ENCODE peak calls at places on chromosomes 12 and 14, in six cellular contexts. W, Q, X, O, T and M are unnamed samples.

GRCh38 chr12:106226884-106227640 is 20.8 kb downstream of the CKAP4 start:
- DNase-seq in W (peak; percentile 27), Q (peak; percentile 28), O (peak; percentile 65), T (peak; percentile 57), X (peak; percentile 76), M (peak; percentile 57)

GRCh38 chr12:67759829-67760228 is 111.3 kb downstream of the DYRK2 start:
- DNase-seq in T (no peak), O (no peak), X (no peak), W (no peak), Q (peak; percentile 47), M (no peak)

GRCh38 chr12:97386133-97386581 is 76.4 kb upstream of the RMST start:
- DNase-seq in O (no peak), X (no peak), W (no peak), Q (peak; percentile 12), T (peak; percentile 11), M (no peak)

GRCh38 chr14:76926521-76927251 is 100.5 kb downstream of the LRRC74A start:
- DNase-seq in Q (peak; percentile 27), W (peak; percentile 54), O (no peak), T (peak; percentile 63), X (no peak), M (peak; percentile 83)

GRCh38 chr12:128817115-128818015 is 6.4 kb downstream of the SLC15A4 start:
- DNase-seq in W (no peak), O (no peak), X (peak; percentile 89), T (no peak), Q (peak; percentile 76), M (no peak)

GRCh38 chr12:75488553-75488952 is 8.0 kb downstream of the GLIPR1 start:
- DNase-seq in T (no peak), X (no peak), W (no peak), O (no peak), Q (no peak), M (no peak)

GRCh38 chr14:47935332-47935731 is 259.9 kb upstream of the MDGA2 start:
- DNase-seq in Q (no peak), W (no peak), T (no peak), X (no peak), O (no peak), M (no peak)

GRCh38 chr12:109053382-109054123 is 1.2 kb downstream of the USP30 start:
- DNase-seq in X (no peak), Q (no peak), O (no peak), W (peak; percentile 24), T (no peak), M (peak; percentile 54)

GRCh38 chr12:116864371-116865160 is 16.7 kb downstream of the HRK start:
- DNase-seq in W (no peak), Q (no peak), X (no peak), T (no peak), O (no peak), M (no peak)

GRCh38 chr12:109762673-109763191 is 49.1 kb downstream of the FAM222A start:
- DNase-seq in Q (no peak), O (no peak), W (no peak), T (no peak), X (no peak), M (no peak)

GRCh38 chr12:53989227-53990113 is 4.5 kb downstream of the HOXC10 start:
- DNase-seq in T (no peak), O (peak; percentile 16), W (no peak), X (no peak), Q (no peak), M (no peak)

GRCh38 chr14:98878278-98878677 is 393.7 kb downstream of the BCL11B start:
- DNase-seq in X (no peak), Q (no peak), O (no peak), W (no peak), T (no peak), M (no peak)

GRCh38 chr12:7047318-7047717 is 13.2 kb upstream of the C1S start:
- DNase-seq in X (no peak), T (no peak), O (peak; percentile 12), W (no peak), Q (no peak), M (no peak)

GRCh38 chr12:82740-83139 is 16.2 kb downstream of the IQSEC3 start:
- DNase-seq in Q (no peak), O (no peak), X (no peak), W (no peak), T (no peak), M (no peak)

GRCh38 chr14:65238456-65238855 is 136.1 kb upstream of the MAX start:
- DNase-seq in O (peak; percentile 51), W (no peak), X (no peak), T (no peak), Q (no peak), M (no peak)

GRCh38 chr12:3313066-3313465 is 177.9 kb upstream of the PRMT8 start:
- DNase-seq in Q (no peak), O (no peak), W (no peak), T (no peak), X (no peak), M (no peak)

GRCh38 chr14:94458096-94458495 is 5.5 kb upstream of the SERPINA11 start:
- DNase-seq in T (no peak), W (no peak), Q (no peak), X (no peak), O (no peak), M (no peak)

GRCh38 chr12:50218386-50218785 is 51.2 kb upstream of the CERS5 start:
- DNase-seq in X (no peak), T (no peak), W (no peak), Q (no peak), O (no peak), M (no peak)

GRCh38 chr14:95507701-95508103 is 8.7 kb downstream of the SYNE3 start:
- DNase-seq in X (peak; percentile 72), T (no peak), W (no peak), Q (peak; percentile 86), O (peak; percentile 83), M (no peak)

GRCh38 chr14:73753043-73753886 is 39.1 kb upstream of the PNMA1 start:
- DNase-seq in Q (peak; percentile 71), O (peak; percentile 99), W (peak; percentile 52), T (no peak), X (peak; percentile 88), M (peak; percentile 43)

GRCh38 chr14:71754422-71755095 is 177.7 kb upstream of the RGS6 start:
- DNase-seq in X (no peak), T (no peak), W (no peak), Q (no peak), O (no peak), M (no peak)

GRCh38 chr12:65004270-65004669 is 116.8 kb downstream of the WIF1 start:
- DNase-seq in T (no peak), X (no peak), Q (no peak), W (no peak), O (no peak), M (no peak)

GRCh38 chr12:89966495-89967240 is 258.0 kb upstream of the ATP2B1 start:
- DNase-seq in O (no peak), X (no peak), W (no peak), Q (no peak), T (no peak), M (no peak)

GRCh38 chr12:33628087-33628486 is 188.5 kb upstream of the SYT10 start:
- DNase-seq in X (no peak), Q (no peak), W (no peak), T (no peak), O (no peak), M (no peak)

GRCh38 chr14:104072586-104072985 is 12.9 kb upstream of the ASPG start:
- DNase-seq in Q (no peak), T (no peak), W (no peak), X (no peak), O (no peak), M (no peak)

GRCh38 chr12:64609543-64610091 is 678 bp upstream of the RASSF3 start:
- DNase-seq in W (no peak), X (no peak), T (no peak), Q (no peak), O (peak; percentile 75), M (peak; percentile 43)

GRCh38 chr12:18461738-18462137 is 200.4 kb downstream of the PIK3C2G start:
- DNase-seq in O (peak; percentile 12), T (no peak), Q (no peak), W (no peak), X (no peak), M (no peak)

GRCh38 chr12:113048716-113049127 is 7.8 kb upstream of the DTX1 start:
- DNase-seq in Q (peak; percentile 76), O (peak; percentile 49), T (peak; percentile 88), W (peak; percentile 62), X (no peak), M (peak; percentile 69)
- H3K4me1 ChIP-seq in Q (no peaks in the 10 kb centered on the region), O (no peaks in the 10 kb centered on the region), T (no peaks in the 10 kb centered on the region), W (peaks cover 5% of the 10 kb centered on the region), X (peaks cover 46% of the 10 kb centered on the region), M (peaks cover 8% of the 10 kb centered on the region)

GRCh38 chr14:22333408-22334274 is 255.4 kb downstream of the DAD1 start:
- DNase-seq in O (peak; percentile 52), W (no peak), T (no peak), Q (peak; percentile 65), X (no peak), M (no peak)

GRCh38 chr14:22334627-22335026 is 254.4 kb downstream of the DAD1 start:
- DNase-seq in W (no peak), X (no peak), O (no peak), T (no peak), Q (no peak), M (no peak)

GRCh38 chr14:22332671-22333407 is 256.2 kb downstream of the DAD1 start:
- DNase-seq in Q (no peak), O (no peak), W (no peak), T (no peak), X (no peak), M (no peak)

GRCh38 chr14:22336031-22336430 is 253.0 kb downstream of the DAD1 start:
- DNase-seq in X (no peak), O (no peak), Q (no peak), W (no peak), T (no peak), M (no peak)

DNA sequence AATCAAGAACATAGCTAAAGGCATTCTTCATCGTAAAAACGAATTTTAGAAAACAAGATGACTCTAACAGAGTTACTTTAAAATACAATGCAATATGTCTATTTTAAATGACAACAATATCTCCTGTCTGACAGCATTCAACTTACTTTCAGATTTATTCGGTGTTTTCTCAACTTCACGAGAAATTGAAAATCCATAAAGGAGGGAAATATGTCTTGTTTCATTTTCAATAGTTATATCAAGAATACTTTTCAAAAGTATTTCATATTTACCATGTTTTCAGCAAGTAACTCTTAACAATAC is 254.8 kb downstream of the DAD1 start:
- DNase-seq in X (no peak), O (no peak), T (no peak), W (no peak), Q (no peak), M (no peak)
- H3K4me3 ChIP-seq in X (no peak overlapping the region), O (no peak overlapping the region), T (no peak overlapping the region), W (no peak overlapping the region), Q (no peak overlapping the region), M (no peak overlapping the region)

DNA sequence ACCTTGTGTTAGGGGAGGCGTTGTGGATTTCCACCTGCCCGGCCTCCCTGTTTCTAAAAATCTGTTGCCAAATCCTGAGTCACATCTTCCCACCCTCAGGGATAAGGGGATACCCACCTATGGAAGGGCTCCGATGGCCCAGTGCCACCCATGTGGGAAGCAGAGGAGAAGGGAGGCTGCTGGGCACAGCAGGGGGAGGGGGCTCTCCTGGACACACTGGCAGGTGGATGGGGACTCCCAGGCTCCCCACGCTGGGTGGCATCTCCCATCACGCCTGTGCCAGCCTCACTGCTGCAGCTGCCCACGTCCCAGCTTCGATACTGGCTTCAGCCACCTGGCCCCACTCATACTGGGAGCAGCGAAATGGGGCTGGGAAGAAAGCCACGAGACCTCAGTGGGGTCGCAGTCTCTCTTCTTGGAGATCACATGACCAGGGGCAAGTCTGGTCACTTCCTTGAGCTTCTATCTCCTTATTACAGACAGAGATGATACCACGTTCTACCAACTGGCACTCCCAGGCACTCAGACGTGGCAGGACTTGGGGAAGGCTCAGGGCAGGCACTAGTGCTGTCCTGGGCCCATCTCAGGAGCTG is 72.3 kb downstream of the PITPNM2 start:
- DNase-seq in W (no peak), T (no peak), X (no peak), O (no peak), Q (no peak), M (no peak)
- H3K27ac ChIP-seq in W (no peak overlapping the region), T (no peak overlapping the region), X (no peak overlapping the region), O (no peak overlapping the region), Q (no peak overlapping the region), M (no peak overlapping the region)

GRCh38 chr12:79434561-79434960 is 256.2 kb downstream of the PAWR start:
- DNase-seq in T (no peak), Q (no peak), O (no peak), W (no peak), X (no peak), M (no peak)
- H3K4me1 ChIP-seq in T (no peaks in the 10 kb centered on the region), Q (no peaks in the 10 kb centered on the region), O (peaks cover 12% of the 10 kb centered on the region), W (no peaks in the 10 kb centered on the region), X (no peaks in the 10 kb centered on the region), M (no peaks in the 10 kb centered on the region)